ENCODE peak calls at places on chromosomes 3 and 15, in nine cellular contexts. V, H, M, J, Q, K, W, F and T are unnamed samples.

GRCh38 chr15:83848315-83849050 is 194.6 kb downstream of the ADAMTSL3 start:
- DNase-seq in Q (peak), W (no peak), V (no peak), F (peak), K (peak), M (peak), H (no peak), J (no peak), T (no peak)

GRCh38 chr3:151282921-151283320 is 4.6 kb upstream of the P2RY14 start:
- DNase-seq in Q (no peak), J (no peak), W (no peak), M (peak), H (peak), K (peak), V (no peak), F (no peak), T (no peak)

GRCh38 chr3:76685858-76686257 is 354.0 kb upstream of the ROBO2 start:
- DNase-seq in F (no peak), M (peak), J (no peak), H (peak), W (no peak), V (no peak), K (no peak), Q (no peak), T (no peak)

GRCh38 chr3:159169828-159170227 is 368.0 kb downstream of the MFSD1 start:
- DNase-seq in M (no peak), Q (peak), K (peak), W (no peak), J (no peak), H (no peak), F (peak), V (no peak), T (no peak)

GRCh38 chr15:87145686-87146085 is 1066.0 kb downstream of the AGBL1 start:
- DNase-seq in H (no peak), J (no peak), W (no peak), K (no peak), Q (no peak), V (no peak), F (no peak), M (no peak), T (no peak)

GRCh38 chr15:68691667-68692066 is 112.9 kb downstream of the CORO2B start:
- DNase-seq in J (no peak), K (no peak), H (peak), M (no peak), Q (no peak), V (no peak), F (no peak), W (no peak), T (no peak)

GRCh38 chr3:8875831-8876230 is 87.4 kb downstream of the RAD18 start:
- DNase-seq in W (no peak), H (no peak), Q (no peak), K (no peak), J (no peak), V (no peak), F (no peak), M (no peak), T (no peak)

GRCh38 chr15:101012326-101013040 is 93.3 kb downstream of the LRRK1 start:
- DNase-seq in F (no peak), W (no peak), J (peak), K (no peak), Q (no peak), V (no peak), M (no peak), H (no peak), T (no peak)

GRCh38 chr15:82314769-82315518 is 34.3 kb downstream of the GOLGA6L10 start:
- DNase-seq in V (no peak), K (no peak), F (no peak), M (no peak), H (no peak), W (no peak), J (no peak), Q (no peak), T (no peak)

GRCh38 chr15:33026614-33027013 is 167.9 kb downstream of the FMN1 start:
- DNase-seq in H (peak), M (no peak), W (no peak), J (no peak), V (no peak), K (no peak), Q (no peak), F (no peak), T (no peak)

GRCh38 chr3:191434036-191434435 is 26.9 kb upstream of the PYDC2 start:
- DNase-seq in M (no peak), Q (no peak), J (no peak), H (no peak), K (no peak), V (no peak), F (no peak), W (no peak), T (no peak)

GRCh38 chr15:62469478-62469873 is 304.4 kb upstream of the C2CD4B start:
- DNase-seq in J (no peak), V (no peak), M (no peak), Q (no peak), K (no peak), F (no peak), W (no peak), H (no peak), T (no peak)

GRCh38 chr15:74041777-74042435 is 40.4 kb downstream of the GOLGA6A start:
- DNase-seq in V (no peak), Q (no peak), W (no peak), F (no peak), H (no peak), J (no peak), M (no peak), K (no peak), T (no peak)